ENCODE peak calls at places on chromosomes 4 and X, in eight cellular contexts. V, L, C, Q, E, M, T and I are unnamed samples.

GRCh38 chrX:133911816-133912495 is 73.4 kb downstream of the GPC3 start:
- DNase-seq in V (no peak), L (no peak), C (no peak), Q (no peak), E (no peak), M (no peak), T (no peak), I (no peak)

GRCh38 chr4:122577808-122578781 is 42.8 kb downstream of the IL21 start:
- DNase-seq in V (peak), L (peak), C (peak), Q (no peak), E (peak), M (no peak), T (peak), I (no peak)

GRCh38 chrX:68443155-68443868 is 10.0 kb upstream of the OPHN1 start:
- DNase-seq in V (no peak), L (peak), C (no peak), Q (no peak), E (peak), M (no peak), T (no peak), I (no peak)

GRCh38 chrX:131728295-131729145 is 184.6 kb downstream of the OR13H1 start:
- DNase-seq in V (peak), L (peak), C (peak), Q (no peak), E (no peak), M (peak), T (no peak), I (no peak)

GRCh38 chr4:155972098-155972497 is 18.4 kb upstream of the CTSO start:
- DNase-seq in V (no peak), L (no peak), C (no peak), Q (no peak), E (peak), M (no peak), T (no peak), I (no peak)

GRCh38 chr4:54837576-54838140 is 179.9 kb downstream of the KIT start:
- DNase-seq in V (no peak), L (no peak), C (no peak), Q (no peak), E (no peak), M (no peak), T (no peak), I (no peak)

GRCh38 chrX:22192419-22193086 is 80.2 kb upstream of the CBLL2 start:
- DNase-seq in V (peak), L (peak), C (peak), Q (peak), E (peak), M (peak), T (peak), I (no peak)

GRCh38 chrX:71367396-71367795 is 1.2 kb downstream of the TAF1 start:
- DNase-seq in V (no peak), L (no peak), C (no peak), Q (no peak), E (no peak), M (no peak), T (no peak), I (no peak)

GRCh38 chrX:82230013-82230412 is 1028.1 kb downstream of the SH3BGRL start:
- DNase-seq in V (no peak), L (no peak), C (no peak), Q (no peak), E (no peak), M (no peak), T (no peak), I (no peak)

GRCh38 chrX:41931591-41931990 is 8.2 kb upstream of the CASK start:
- DNase-seq in V (no peak), L (no peak), C (no peak), Q (no peak), E (no peak), M (no peak), T (no peak), I (no peak)

GRCh38 chrX:45154033-45154360 is 46.7 kb downstream of the DIPK2B start:
- DNase-seq in V (no peak), L (no peak), C (no peak), Q (no peak), E (no peak), M (no peak), T (no peak), I (no peak)

GRCh38 chr4:85870298-85871083 is 395.5 kb downstream of the ARHGAP24 start:
- DNase-seq in V (no peak), L (no peak), C (no peak), Q (no peak), E (no peak), M (no peak), T (no peak), I (no peak)

GRCh38 chr4:125313497-125313896 is 1.3 kb upstream of the FAT4 start:
- DNase-seq in V (peak), L (peak), C (no peak), Q (peak), E (peak), M (peak), T (peak), I (no peak)

DNA sequence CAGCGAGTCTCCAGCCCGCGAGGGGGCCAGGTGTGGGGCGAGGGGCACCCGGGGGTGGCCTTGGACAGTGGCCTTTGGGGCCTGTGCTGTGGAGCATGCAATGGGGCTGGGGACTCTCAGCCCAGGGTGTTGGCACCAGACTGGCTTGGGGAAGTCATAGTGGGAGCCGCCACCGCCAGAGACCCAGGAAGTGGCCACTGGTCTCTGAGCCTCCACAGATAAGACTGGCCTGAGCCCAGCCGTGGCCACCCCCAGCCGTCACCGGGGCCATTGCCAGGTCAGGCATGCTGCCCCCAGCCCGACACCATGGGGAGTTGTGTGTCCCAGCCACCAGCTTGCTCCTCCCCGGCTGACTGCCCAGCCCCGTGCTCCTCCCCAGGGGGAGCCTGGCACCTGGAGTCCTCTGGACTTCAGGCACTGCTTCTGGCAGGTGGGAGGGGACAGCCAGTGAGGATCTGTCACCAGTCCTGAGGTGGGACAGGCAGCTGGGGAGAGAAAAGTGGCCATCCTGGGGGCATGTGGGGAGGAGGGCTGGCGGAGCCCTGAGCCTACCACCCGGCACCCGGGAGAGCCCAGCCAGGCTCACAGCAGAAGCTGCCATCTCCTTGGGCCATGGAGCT is 32.5 kb downstream of the TACC3 start:
- DNase-seq in V (no peak), L (no peak), C (no peak), Q (no peak), E (no peak), M (no peak), T (no peak), I (no peak)
- H3K27ac ChIP-seq in V (no peak), L (no peak), C (no peak), Q (no peak), E (peak), M (no peak), T (no peak), I (no peak)

GRCh38 chr4:169404959-169405358 is 134.2 kb upstream of the SH3RF1 start:
- DNase-seq in V (no peak), L (no peak), C (no peak), Q (no peak), E (peak), M (no peak), T (no peak), I (peak)
- H3K27ac ChIP-seq in V (no peak), L (no peak), C (no peak), Q (no peak), E (no peak), M (no peak), T (no peak), I (peak)

DNA sequence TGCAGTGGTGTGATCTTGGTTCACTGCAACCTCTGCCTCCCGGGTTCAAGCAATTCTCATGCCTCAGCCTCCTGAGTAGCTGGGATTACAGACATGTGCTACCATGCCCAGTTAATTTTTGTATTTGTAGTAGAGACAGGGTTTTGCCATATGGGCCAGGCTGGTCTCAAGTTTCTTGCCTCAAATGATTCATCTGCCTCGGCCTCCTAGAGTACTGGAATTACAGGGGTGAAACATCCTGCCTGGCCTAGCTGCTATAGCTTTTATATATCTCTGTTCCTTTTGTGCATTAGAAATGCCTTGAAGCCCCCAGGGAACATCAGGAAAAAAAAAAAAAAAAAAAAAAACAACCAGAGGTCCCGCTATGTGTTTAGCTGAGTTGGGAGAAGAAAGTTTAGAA is 34.8 kb downstream of the UBE2K start:
- DNase-seq in V (no peak), L (no peak), C (no peak), Q (peak), E (peak), M (no peak), T (no peak), I (peak)
- H3K27ac ChIP-seq in V (no peak), L (no peak), C (no peak), Q (no peak), E (no peak), M (no peak), T (no peak), I (peak)

GRCh38 chrX:9906919-9907318 is 60.2 kb upstream of the CLDN34 start:
- DNase-seq in V (no peak), L (no peak), C (no peak), Q (no peak), E (no peak), M (no peak), T (no peak), I (peak)
- H3K27ac ChIP-seq in V (no peak), L (no peak), C (no peak), Q (peak), E (no peak), M (no peak), T (no peak), I (peak)

DNA sequence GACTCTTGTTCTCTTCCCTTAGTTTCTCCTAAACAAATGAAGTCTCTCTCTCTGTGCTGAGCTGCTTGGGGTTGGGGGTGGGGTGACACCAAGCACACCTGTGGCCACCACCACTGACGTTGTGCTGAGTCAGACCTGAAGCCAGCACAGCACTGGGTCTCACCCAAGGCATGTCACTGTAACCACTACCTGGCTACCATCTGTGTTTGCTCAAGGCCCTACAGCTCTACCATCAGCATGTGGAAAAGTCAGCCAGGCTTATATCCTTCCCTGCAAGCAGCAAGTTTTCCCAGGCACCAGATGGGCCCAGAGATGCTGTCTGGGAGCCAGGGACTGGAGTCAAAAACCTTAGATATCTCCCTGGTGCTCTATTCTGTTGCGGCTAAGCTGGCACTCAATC is 6.9 kb downstream of the CXCL10 start:
- DNase-seq in V (no peak), L (no peak), C (peak), Q (no peak), E (no peak), M (no peak), T (no peak), I (peak)
- H3K27ac ChIP-seq in V (no peak), L (no peak), C (no peak), Q (no peak), E (no peak), M (no peak), T (no peak), I (peak)

GRCh38 chr4:133550436-133550835 is 401.3 kb downstream of the PCDH10 start:
- DNase-seq in V (no peak), L (no peak), C (no peak), Q (no peak), E (no peak), M (no peak), T (no peak), I (no peak)
- H3K27ac ChIP-seq in V (no peak), L (no peak), C (no peak), Q (no peak), E (no peak), M (no peak), T (no peak), I (no peak)